ENCODE peak calls at places on chromosomes 16 and 17, in four cellular contexts. H is foreskin fibroblast; J is HCEC 1CT; O is stimulated activated naive B cell treated with anti-CD40 and anti-IgM and Interleukin-4, amounts not matched to agents 10 μg/mL and 1 μg/mL and 100 μg/mL, for 72 hours. R is an unnamed sample.

GRCh38 chr16:86209202-86209601 is 301.1 kb upstream of the FOXF1 start:
- DNase-seq in H (no peak), J (no peak), O (no peak), R (no peak)

GRCh38 chr16:12421688-12422087 is 382.0 kb downstream of the CPPED1 start:
- DNase-seq in H (no peak), J (no peak), O (no peak), R (no peak)

GRCh38 chr17:55625516-55625915 is 97.1 kb downstream of the TMEM100 start:
- DNase-seq in H (no peak), J (no peak), O (no peak), R (no peak)

GRCh38 chr16:77452243-77452642 is 17.4 kb upstream of the ADAMTS18 start:
- DNase-seq in H (no peak), J (no peak), O (no peak), R (no peak)

GRCh38 chr17:60472449-60472848 is 50.2 kb downstream of the CHCT1 start:
- DNase-seq in H (no peak), J (no peak), O (no peak), R (no peak)

GRCh38 chr17:82297804-82298537 is 19.4 kb downstream of the CD7 start:
- DNase-seq in H (peak), J (peak), O (peak), R (peak)

GRCh38 chr16:53809088-53809951 is 105.4 kb downstream of the FTO start:
- DNase-seq in H (peak), J (peak), O (no peak), R (peak)

GRCh38 chr16:27379919-27380318 is 22.1 kb upstream of the IL21R start:
- DNase-seq in H (no peak), J (no peak), O (no peak), R (no peak)

GRCh38 chr17:35932576-35932975 is 2.0 kb upstream of the RDM1 start:
- DNase-seq in H (no peak), J (no peak), O (no peak), R (no peak)

GRCh38 chr17:45223541-45224528 is 2.1 kb downstream of the FMNL1 start:
- DNase-seq in H (no peak), J (no peak), O (peak), R (no peak)

GRCh38 chr16:52384378-52384777 is 162.6 kb downstream of the TOX3 start:
- DNase-seq in H (no peak), J (no peak), O (no peak), R (no peak)

GRCh38 chr17:39753514-39754160 is 15.9 kb downstream of the GRB7 start:
- DNase-seq in H (no peak), J (no peak), O (no peak), R (peak)

R was measured in AG08395.